ENCODE peak calls at places on chromosomes 12 and 14, in ten cellular contexts. N, J, H, V, O, L, K, I, U and T are unnamed samples.

GRCh38 chr12:46661161-46661845 is 164.5 kb downstream of the SLC38A4 start:
- DNase-seq in N (no peak), J (peak; percentile 93), H (peak; percentile 67), V (no peak), O (no peak), L (peak; percentile 56), K (no peak), I (no peak), U (no peak), T (no peak)

GRCh38 chr12:119797090-119797489 is 80.0 kb downstream of the CIT start:
- DNase-seq in N (no peak), J (no peak), H (no peak), V (no peak), O (no peak), L (no peak), K (no peak), I (no peak), U (no peak), T (no peak)

GRCh38 chr14:75803768-75804167 is 142.7 kb downstream of the TTLL5 start:
- DNase-seq in N (no peak), J (peak; percentile 26), H (no peak), V (no peak), O (no peak), L (no peak), K (no peak), I (no peak), U (no peak), T (peak; percentile 70)

GRCh38 chr12:13179159-13180074 is 17.1 kb upstream of the EMP1 start:
- DNase-seq in N (peak; percentile 91), J (peak; percentile 60), H (no peak), V (peak; percentile 65), O (no peak), L (no peak), K (peak; percentile 77), I (no peak), U (peak; percentile 28), T (no peak)

GRCh38 chr12:98669751-98670150 is 24.7 kb downstream of the APAF1 start:
- DNase-seq in N (no peak), J (no peak), H (no peak), V (no peak), O (no peak), L (no peak), K (no peak), I (no peak), U (no peak), T (no peak)

GRCh38 chr12:69042970-69043369 is 110.0 kb upstream of the CPM start:
- DNase-seq in N (no peak), J (no peak), H (no peak), V (no peak), O (no peak), L (no peak), K (no peak), I (no peak), U (no peak), T (no peak)

GRCh38 chr14:23183479-23183878 is at the start of gene SLC7A8:
- DNase-seq in N (no peak), J (peak; percentile 72), H (no peak), V (peak; percentile 33), O (no peak), L (peak; percentile 83), K (peak; percentile 81), I (peak; percentile 61), U (no peak), T (peak; percentile 69)

GRCh38 chr14:51735851-51736250 is 84.1 kb downstream of the FRMD6 start:
- DNase-seq in N (no peak), J (no peak), H (no peak), V (no peak), O (no peak), L (no peak), K (no peak), I (no peak), U (no peak), T (no peak)

GRCh38 chr12:6078378-6079083 is 45.9 kb downstream of the VWF start:
- DNase-seq in N (no peak), J (peak; percentile 64), H (no peak), V (no peak), O (no peak), L (no peak), K (no peak), I (no peak), U (no peak), T (no peak)

GRCh38 chr14:101819251-101819990 is 57.9 kb downstream of the PPP2R5C start:
- DNase-seq in N (peak; percentile 68), J (no peak), H (no peak), V (peak; percentile 82), O (no peak), L (no peak), K (no peak), I (no peak), U (peak; percentile 67), T (no peak)

GRCh38 chr12:63304844-63305243 is 153.8 kb upstream of the AVPR1A start:
- DNase-seq in N (no peak), J (no peak), H (no peak), V (no peak), O (no peak), L (no peak), K (no peak), I (no peak), U (no peak), T (no peak)

GRCh38 chr12:57223191-57224165 is 6.0 kb upstream of the SHMT2 start:
- DNase-seq in N (no peak), J (no peak), H (no peak), V (no peak), O (no peak), L (no peak), K (no peak), I (no peak), U (no peak), T (no peak)

GRCh38 chr12:82366182-82366581 is 7.9 kb downstream of the METTL25 start:
- DNase-seq in N (no peak), J (no peak), H (no peak), V (no peak), O (no peak), L (no peak), K (no peak), I (no peak), U (no peak), T (no peak)

GRCh38 chr12:34404377-34405285 is 382.3 kb downstream of the ALG10 start:
- DNase-seq in N (peak; percentile 81), J (no peak), H (no peak), V (peak; percentile 9), O (no peak), L (peak; percentile 18), K (peak; percentile 23), I (no peak), U (no peak), T (peak; percentile 32)

GRCh38 chr14:54208751-54209150 is 188.1 kb upstream of the CDKN3 start:
- DNase-seq in N (no peak), J (no peak), H (no peak), V (no peak), O (no peak), L (no peak), K (no peak), I (no peak), U (no peak), T (no peak)

GRCh38 chr12:55727643-55728184 is 1.1 kb downstream of the CD63 start:
- DNase-seq in N (no peak), J (no peak), H (peak; percentile 82), V (no peak), O (no peak), L (peak; percentile 87), K (peak; percentile 91), I (no peak), U (no peak), T (no peak)

GRCh38 chr12:114665411-114666181 is 18.4 kb downstream of the TBX3 start:
- DNase-seq in N (no peak), J (peak; percentile 50), H (no peak), V (no peak), O (no peak), L (no peak), K (no peak), I (no peak), U (no peak), T (no peak)

DNA sequence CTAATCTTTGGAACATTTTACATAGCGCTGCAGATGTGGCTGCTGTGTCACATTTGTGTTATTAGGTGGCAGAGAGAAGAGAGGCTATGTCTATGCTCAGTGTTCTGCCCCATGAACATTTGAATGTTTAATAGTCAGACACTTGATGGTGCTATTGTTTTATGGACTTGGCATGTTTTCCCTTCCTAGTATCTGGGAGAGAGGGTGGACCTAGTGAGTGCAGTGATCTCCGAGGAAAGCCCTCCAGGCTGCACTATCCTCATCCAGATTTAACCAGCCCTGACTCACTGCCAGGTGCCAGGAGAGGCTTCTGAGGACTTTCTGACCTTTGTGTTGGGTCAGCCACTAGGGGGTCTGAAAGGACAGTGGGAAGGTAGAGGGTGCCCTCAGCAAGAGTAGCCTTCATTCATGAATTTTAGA is 24.3 kb downstream of the ZFC3H1 start:
- DNase-seq in N (no peak), J (peak; percentile 63), H (peak; percentile 43), V (no peak), O (no peak), L (no peak), K (no peak), I (no peak), U (no peak), T (no peak)
- H3K27ac ChIP-seq in N (no peak overlapping the region), J (no peak overlapping the region), H (no peak overlapping the region), V (no peak overlapping the region), O (peak overlapping the region; percentile 18), L (no peak overlapping the region), K (no peak overlapping the region), I (no peak overlapping the region), U (no peak overlapping the region), T (no peak overlapping the region)

GRCh38 chr12:28611115-28611435 is 420.8 kb downstream of the CCDC91 start:
- DNase-seq in N (no peak), J (no peak), H (no peak), V (no peak), O (no peak), L (no peak), K (no peak), I (no peak), U (no peak), T (no peak)
- H3K27ac ChIP-seq in N (no peak overlapping the region), J (no peak overlapping the region), H (no peak overlapping the region), V (no peak overlapping the region), O (no peak overlapping the region), L (no peak overlapping the region), K (no peak overlapping the region), I (no peak overlapping the region), U (no peak overlapping the region), T (no peak overlapping the region)

DNA sequence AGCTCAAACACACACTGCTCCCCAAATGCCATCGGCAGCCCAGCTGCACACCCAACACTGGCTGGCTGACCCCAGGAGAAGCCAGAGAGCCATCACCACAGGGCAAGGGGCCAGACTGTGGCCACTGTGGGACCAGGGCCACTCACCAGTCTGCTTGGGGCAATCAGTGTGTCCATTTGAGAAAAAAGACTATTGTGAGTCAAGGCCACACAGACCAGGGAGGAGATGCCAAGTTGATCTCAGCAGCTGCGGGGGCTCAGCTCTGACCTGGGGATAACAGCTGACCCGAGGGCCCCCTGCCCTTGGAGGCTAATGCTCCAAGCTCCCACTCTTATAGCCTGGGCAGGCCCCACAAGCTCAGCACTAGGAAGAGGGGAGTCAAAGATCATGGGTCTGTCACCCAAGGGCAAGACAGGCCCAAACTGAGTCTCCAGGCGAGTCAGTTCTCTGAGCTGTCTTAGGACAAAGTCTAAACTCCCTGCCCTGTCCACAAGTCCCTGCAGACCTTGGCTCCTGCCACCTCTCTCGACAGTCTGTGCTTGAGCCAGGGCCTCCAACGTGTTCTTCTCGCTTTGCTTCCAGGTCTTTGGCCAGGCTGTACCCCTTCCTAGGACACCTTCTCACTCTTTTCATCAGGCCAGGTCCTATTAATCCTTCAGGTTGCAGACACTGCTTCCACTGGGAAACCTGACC is 30.1 kb upstream of the PNMA1 start:
- DNase-seq in N (no peak), J (no peak), H (no peak), V (no peak), O (no peak), L (no peak), K (no peak), I (peak; percentile 58), U (no peak), T (no peak)
- H3K27ac ChIP-seq in N (peak overlapping the region; percentile 98), J (no peak overlapping the region), H (peak overlapping the region; percentile 86), V (peak overlapping the region; percentile 43), O (peak overlapping the region; percentile 56), L (peak overlapping the region; percentile 86), K (peak overlapping the region; percentile 89), I (peak overlapping the region; percentile 48), U (peak overlapping the region; percentile 76), T (peak overlapping the region; percentile 82)

GRCh38 chr12:31756977-31757420 is 28.2 kb upstream of the AMN1 start:
- DNase-seq in N (no peak), J (no peak), H (peak; percentile 70), V (no peak), O (no peak), L (no peak), K (no peak), I (no peak), U (no peak), T (no peak)
- H3K27ac ChIP-seq in N (no peak overlapping the region), J (no peak overlapping the region), H (no peak overlapping the region), V (no peak overlapping the region), O (no peak overlapping the region), L (no peak overlapping the region), K (no peak overlapping the region), I (no peak overlapping the region), U (no peak overlapping the region), T (no peak overlapping the region)